ENCODE peak calls at places on chromosomes 5 and 9, in seven cellular contexts. N, D, W, L, F, H and C are unnamed samples. For H3K27me3 and H3K4me1, the result is how much of the 10 kb centered on the place peaks cover.

GRCh38 chr9:129351058-129351641 is 173.1 kb upstream of the IER5L start:
- DNase-seq in W (no peak), D (peak), F (no peak), L (peak), N (peak), H (no peak), C (no peak)

GRCh38 chr5:150595466-150596031 is 44.9 kb upstream of the SYNPO start:
- DNase-seq in W (no peak), F (no peak), L (no peak), D (no peak), N (peak), H (peak), C (no peak)

GRCh38 chr5:17477553-17478265 is 20.3 kb upstream of the TAF11L2 start:
- DNase-seq in N (peak), F (no peak), W (no peak), L (no peak), D (no peak), H (no peak), C (no peak)

GRCh38 chr5:86909896-86910295 is 292.2 kb downstream of the COX7C start:
- DNase-seq in N (no peak), F (no peak), W (no peak), H (no peak), D (no peak), L (no peak), C (no peak)

GRCh38 chr5:78504726-78505431 is 143.7 kb downstream of the LHFPL2 start:
- DNase-seq in D (peak), N (peak), F (no peak), L (peak), H (peak), W (no peak), C (no peak)

GRCh38 chr9:2181794-2182193 is 166.6 kb downstream of the SMARCA2 start:
- DNase-seq in H (peak), N (peak), F (no peak), D (no peak), L (no peak), W (no peak), C (no peak)

GRCh38 chr9:96418920-96419690 is 935 bp upstream of the ZNF367 start:
- DNase-seq in D (peak), H (peak), N (peak), W (peak), F (peak), L (peak), C (peak)

GRCh38 chr9:9719373-9720112 is 893.3 kb downstream of the PTPRD start:
- DNase-seq in F (no peak), H (no peak), N (no peak), L (no peak), W (no peak), D (no peak), C (no peak)

GRCh38 chr5:68406344-68406743 is 190.8 kb downstream of the PIK3R1 start:
- DNase-seq in D (no peak), H (no peak), L (peak), N (no peak), W (no peak), F (no peak), C (peak)

GRCh38 chr5:92496545-92496944 is 1084.5 kb downstream of the NR2F1-AS1 start:
- DNase-seq in F (no peak), H (no peak), N (no peak), W (no peak), D (no peak), L (no peak), C (no peak)

GRCh38 chr5:127396490-127397155 is 106.0 kb downstream of the MEGF10 start:
- DNase-seq in W (no peak), F (no peak), N (no peak), L (no peak), D (no peak), H (no peak), C (no peak)

GRCh38 chr5:91052977-91053732 is 330.0 kb downstream of the ARRDC3 start:
- DNase-seq in F (no peak), D (no peak), W (no peak), N (no peak), H (peak), L (no peak), C (no peak)

GRCh38 chr5:173969167-173970049 is 19.6 kb upstream of the C5orf47 start:
- DNase-seq in L (no peak), N (no peak), W (no peak), D (no peak), H (no peak), F (no peak), C (no peak)

GRCh38 chr9:75615284-75615683 is 275.2 kb upstream of the PCSK5 start:
- DNase-seq in W (peak), D (no peak), N (no peak), H (no peak), F (no peak), L (no peak), C (no peak)

GRCh38 chr5:35842856-35843255 is 13.8 kb upstream of the IL7R start:
- DNase-seq in H (no peak), W (no peak), L (no peak), N (no peak), D (no peak), F (no peak), C (no peak)

GRCh38 chr9:110351009-110351467 is 13.4 kb upstream of the TXNDC8 start:
- DNase-seq in W (no peak), L (peak), H (peak), D (no peak), F (no peak), N (no peak), C (no peak)

GRCh38 chr9:20394928-20395327 is 227.4 kb downstream of the MLLT3 start:
- DNase-seq in F (no peak), N (no peak), D (no peak), H (no peak), W (no peak), L (no peak), C (no peak)

GRCh38 chr5:163757344-163757743 is 251.9 kb downstream of the MAT2B start:
- DNase-seq in F (peak), W (no peak), H (no peak), L (no peak), N (no peak), D (no peak), C (no peak)

GRCh38 chr5:3336666-3337065 is 259.0 kb upstream of the IRX1 start:
- DNase-seq in D (no peak), H (no peak), F (no peak), N (no peak), L (no peak), W (no peak), C (no peak)

GRCh38 chr5:125695994-125696679 is 727.1 kb upstream of the GRAMD2B start:
- DNase-seq in D (no peak), F (no peak), H (no peak), N (no peak), W (no peak), L (no peak), C (no peak)

GRCh38 chr9:114845373-114845772 is 39.5 kb upstream of the TNFSF15 start:
- DNase-seq in D (no peak), F (no peak), N (no peak), H (no peak), L (no peak), W (no peak), C (no peak)

GRCh38 chr5:115735108-115735998 is 81.1 kb downstream of the CDO1 start:
- DNase-seq in F (no peak), D (no peak), H (no peak), N (no peak), L (no peak), W (peak), C (no peak)

GRCh38 chr9:6944896-6945295 is 187.1 kb downstream of the KDM4C start:
- DNase-seq in H (no peak), L (no peak), F (no peak), W (no peak), D (no peak), N (no peak), C (no peak)

GRCh38 chr5:143557061-143557818 is 153.8 kb upstream of the NR3C1 start:
- DNase-seq in L (no peak), N (peak), D (no peak), F (no peak), H (no peak), W (no peak), C (peak)

GRCh38 chr9:136172412-136173079 is 32.4 kb downstream of the LHX3 start:
- DNase-seq in F (no peak), W (no peak), N (no peak), D (no peak), H (no peak), L (no peak), C (no peak)

GRCh38 chr9:91071185-91071990 is 269.8 kb downstream of the SYK start:
- DNase-seq in W (no peak), D (no peak), F (no peak), N (no peak), H (peak), L (no peak), C (peak)

GRCh38 chr5:150511641-150512367 is 3.9 kb downstream of the NDST1 start:
- DNase-seq in D (peak), N (peak), W (no peak), L (peak), H (no peak), F (no peak), C (no peak)

GRCh38 chr9:90907790-90908189 is 106.2 kb downstream of the SYK start:
- DNase-seq in D (no peak), W (no peak), N (no peak), H (no peak), L (no peak), F (no peak), C (no peak)

GRCh38 chr5:140041492-140042421 is 1.3 kb downstream of the NRG2 start:
- DNase-seq in W (no peak), H (peak), D (peak), F (peak), L (peak), N (peak), C (no peak)

GRCh38 chr5:134139891-134140469 is 25.5 kb downstream of the TCF7 start:
- DNase-seq in D (no peak), N (no peak), F (no peak), W (no peak), H (no peak), L (no peak), C (no peak)
- H3K27me3 ChIP-seq in D (under half), N (under half), F (under half), W (under half), H (under half), L (under half), C (under half)

GRCh38 chr5:131758520-131758900 is 38.3 kb downstream of the FNIP1 start:
- DNase-seq in H (no peak), F (no peak), N (peak), L (no peak), D (no peak), W (no peak), C (no peak)
- H3K4me1 ChIP-seq in H (under half), F (under half), N (under half), L (under half), D (under half), W (under half), C (under half)

DNA sequence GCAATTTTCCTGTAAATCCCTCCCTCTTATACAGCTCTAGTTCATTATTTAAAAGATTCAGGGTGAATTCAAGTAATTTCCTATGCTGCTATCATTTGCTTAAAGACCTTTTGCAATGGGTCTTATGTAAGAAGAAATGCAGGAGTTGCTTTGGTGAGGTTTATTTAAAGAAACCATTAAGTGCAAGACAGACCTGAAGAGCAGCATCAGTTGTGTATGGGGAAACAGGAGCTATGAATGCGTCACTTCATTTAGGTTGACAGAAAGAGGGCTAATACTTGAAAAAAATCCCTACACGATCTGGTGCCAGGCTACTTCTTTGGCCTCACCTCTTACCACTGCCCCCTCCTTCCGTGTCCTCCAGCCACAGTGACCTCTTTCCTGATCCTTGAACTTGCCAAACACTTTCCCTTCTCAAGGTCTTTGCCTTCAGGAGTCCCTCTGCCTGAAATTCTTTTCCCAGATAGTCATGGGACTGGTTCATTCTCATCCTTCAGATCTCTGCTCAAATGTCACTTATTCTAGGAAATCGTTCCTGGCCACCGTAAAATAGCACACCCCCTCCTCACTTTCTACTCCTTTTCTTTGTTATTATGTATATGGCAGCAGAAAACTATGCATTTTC is 1.4 kb upstream of the JAK2 start:
- DNase-seq in F (no peak), H (no peak), D (peak), W (no peak), L (no peak), N (no peak), C (no peak)
- H3K4me3 ChIP-seq in F (peak), H (peak), D (peak), W (peak), L (peak), N (peak), C (peak)

DNA sequence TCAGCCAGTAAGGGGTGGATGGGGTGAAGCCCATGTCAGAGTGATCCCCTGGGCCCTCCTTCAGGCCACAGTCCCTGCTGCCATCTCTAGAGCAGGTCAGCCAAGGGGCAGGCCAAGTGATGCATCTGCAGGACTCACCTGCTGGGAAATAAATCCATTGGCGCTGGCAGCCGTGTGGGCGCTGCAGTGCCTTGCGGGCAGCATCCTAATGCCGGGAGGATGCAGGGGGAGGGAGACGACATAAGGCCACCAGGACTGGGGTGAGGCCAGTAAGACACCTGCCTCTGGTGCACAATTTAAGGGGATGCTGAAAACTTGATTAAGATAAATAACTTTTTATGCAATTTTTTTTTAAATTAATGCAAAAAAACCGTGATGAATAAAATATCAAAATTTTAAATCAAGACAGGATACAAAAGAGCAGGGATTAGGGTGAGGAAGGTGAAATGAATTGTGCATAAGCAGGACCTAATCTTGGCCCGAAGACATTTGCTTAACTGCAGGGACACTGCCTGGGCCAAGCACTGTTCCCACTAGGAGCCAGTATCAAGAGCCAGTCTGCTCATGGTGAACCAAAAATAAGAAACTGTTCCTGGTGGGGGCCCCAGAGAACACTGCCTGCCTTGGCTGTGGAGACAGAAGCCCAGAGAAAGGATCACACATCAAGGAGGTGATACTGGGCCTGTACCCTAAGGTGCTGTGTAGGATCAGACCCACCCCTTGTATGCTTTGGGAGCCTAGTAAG is 67.5 kb upstream of the CPLX2 start:
- DNase-seq in F (no peak), H (no peak), W (no peak), L (no peak), N (no peak), D (no peak), C (no peak)
- H3K27me3 ChIP-seq in F (under half), H (under half), W (under half), L (under half), N (under half), D (under half), C (under half)

DNA sequence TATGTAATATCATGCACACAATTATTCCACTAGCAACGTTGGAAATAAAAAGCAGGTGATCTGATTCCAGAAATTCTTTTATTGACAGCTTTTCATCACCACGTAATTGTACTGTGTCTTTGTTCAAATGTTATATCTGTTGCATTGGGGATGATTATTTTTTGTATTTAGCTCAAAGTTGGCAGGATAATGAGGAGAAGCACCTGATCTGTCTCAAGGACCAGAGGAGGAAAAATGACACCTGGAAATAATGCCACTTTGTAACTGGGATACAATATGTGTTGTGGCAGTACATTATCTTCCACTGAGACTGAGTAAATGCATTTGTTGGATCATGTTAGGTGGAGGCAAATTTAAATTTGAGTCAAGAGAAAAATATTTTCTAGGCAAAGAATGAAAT is 1298.8 kb upstream of the CDH6 start:
- DNase-seq in F (no peak), H (no peak), D (no peak), L (no peak), N (no peak), W (no peak), C (no peak)
- H3K4me1 ChIP-seq in F (under half), H (under half), D (under half), L (under half), N (under half), W (under half), C (under half)

GRCh38 chr9:126615251-126615790 is 1.6 kb downstream of the LMX1B start:
- DNase-seq in F (no peak), N (no peak), L (no peak), W (no peak), D (no peak), H (no peak), C (no peak)
- H3K4me3 ChIP-seq in F (no peak), N (no peak), L (no peak), W (no peak), D (no peak), H (no peak), C (no peak)

DNA sequence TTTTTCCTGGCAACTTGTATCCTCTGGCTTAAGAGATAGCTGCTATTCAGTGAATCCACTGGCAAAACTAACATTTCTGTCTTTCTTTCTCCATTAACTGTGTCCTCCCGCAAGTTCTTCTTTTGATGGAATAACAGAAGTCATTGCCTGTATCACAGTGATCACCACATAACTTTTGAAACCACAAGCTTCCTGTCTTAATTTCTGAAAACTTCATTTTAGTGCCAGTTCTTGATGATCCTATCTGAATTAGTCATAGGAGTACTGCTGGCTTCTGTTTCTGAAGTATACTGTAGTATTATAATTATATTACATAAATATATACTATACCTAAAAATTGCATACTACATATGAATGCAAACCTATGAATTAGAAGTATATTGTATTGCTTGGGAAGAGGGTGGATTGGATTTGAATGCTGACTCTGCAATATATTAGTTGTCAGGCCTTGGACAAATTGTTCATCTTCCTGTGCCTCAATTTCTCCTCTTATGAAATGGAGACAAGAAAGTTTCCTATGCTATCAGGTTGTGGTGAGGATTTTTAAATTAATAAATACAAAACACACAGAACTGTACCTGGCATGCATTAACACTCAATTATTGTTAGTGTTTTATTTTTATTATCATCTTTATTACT is 441.6 kb downstream of the CETN3 start:
- DNase-seq in H (no peak), D (no peak), W (no peak), N (no peak), L (no peak), F (no peak), C (no peak)
- H3K27me3 ChIP-seq in H (under half), D (under half), W (under half), N (under half), L (under half), F (under half), C (under half)

GRCh38 chr5:135391869-135392255 is 7.2 kb downstream of the MACROH2A1 start:
- DNase-seq in L (no peak), W (no peak), H (no peak), N (peak), D (no peak), F (no peak), C (no peak)

GRCh38 chr5:135388860-135389435 is 10.1 kb downstream of the MACROH2A1 start:
- DNase-seq in L (no peak), D (no peak), H (no peak), N (no peak), F (no peak), W (no peak), C (no peak)

GRCh38 chr5:135392256-135392655 is 6.8 kb downstream of the MACROH2A1 start:
- DNase-seq in W (no peak), N (no peak), F (no peak), H (no peak), L (no peak), D (no peak), C (no peak)

GRCh38 chr5:135393229-135393628 is 5.8 kb downstream of the MACROH2A1 start:
- DNase-seq in N (no peak), D (no peak), W (no peak), H (no peak), L (no peak), F (no peak), C (no peak)

DNA sequence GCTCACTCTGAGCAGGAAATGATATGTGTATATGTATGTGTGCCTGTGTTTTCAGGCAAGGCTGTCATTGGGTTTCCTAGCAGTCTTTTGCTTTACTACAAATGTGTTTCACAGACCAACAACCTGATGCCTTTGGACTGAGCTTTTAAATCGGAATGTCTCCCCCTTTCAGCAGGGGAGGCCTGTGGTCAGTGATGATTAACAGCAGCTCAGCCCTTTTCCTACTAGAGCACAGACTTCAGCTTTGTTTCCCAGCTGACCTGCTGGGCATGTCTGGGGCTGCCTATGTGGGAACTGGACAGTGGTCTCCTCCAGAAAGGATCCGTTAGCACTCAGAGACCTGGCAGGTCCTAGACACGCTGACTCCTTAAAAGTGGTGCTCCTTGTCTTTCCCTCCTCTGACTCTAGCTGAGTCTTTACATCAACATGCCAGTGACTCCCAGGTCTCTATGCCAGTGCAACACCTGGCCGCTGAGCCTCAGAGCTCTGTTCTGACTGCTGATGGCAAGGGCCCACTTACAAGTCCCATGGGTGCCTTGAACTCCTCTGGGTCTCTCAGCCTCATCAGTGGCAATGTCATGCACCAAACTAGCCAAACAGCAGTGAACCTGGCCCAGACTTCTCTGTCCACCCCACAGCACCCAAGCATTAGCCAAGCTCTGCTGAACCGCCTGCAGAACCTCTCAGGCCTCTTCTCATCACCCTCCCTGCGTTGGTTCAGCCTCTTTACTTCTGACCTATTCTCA is 7.7 kb downstream of the MACROH2A1 start:
- DNase-seq in H (no peak), W (no peak), L (no peak), D (no peak), F (no peak), N (peak), C (no peak)
- H3K4me1 ChIP-seq in H (under half), W (half or more), L (under half), D (under half), F (half or more), N (half or more), C (under half)